ENCODE peak calls at places on chromosomes 1 and 21, in five cellular contexts. E is fibroblast of lung, S is NT2/D1, V is GM23248, C is epithelial cell of esophagus. L is an unnamed sample.

GRCh38 chr1:208652300-208653160 is 408.3 kb upstream of the PLXNA2 start:
- DNase-seq in E (peak), S (peak), V (peak), C (peak), L (no peak)

GRCh38 chr1:54275349-54275748 is 75.4 kb downstream of the MRPL37 start:
- DNase-seq in E (peak), S (no peak), V (peak), C (peak), L (peak)

GRCh38 chr1:226823643-226824042 is 46.8 kb upstream of the PSEN2 start:
- DNase-seq in E (no peak), S (no peak), V (no peak), C (no peak), L (no peak)

GRCh38 chr1:187264995-187265602 is 436.4 kb downstream of the PLA2G4A start:
- DNase-seq in E (peak), S (peak), V (peak), C (peak), L (peak)

GRCh38 chr1:21280011-21280471 is 10.2 kb downstream of the ECE1 start:
- DNase-seq in E (no peak), S (no peak), V (peak), C (no peak), L (peak)

GRCh38 chr1:173616859-173617258 is 14.0 kb upstream of the SLC9C2 start:
- DNase-seq in E (no peak), S (no peak), V (no peak), C (no peak), L (no peak)

GRCh38 chr1:59972216-59972924 is 45.8 kb upstream of the CYP2J2 start:
- DNase-seq in E (peak), S (no peak), V (peak), C (no peak), L (no peak)

GRCh38 chr1:233182587-233182986 is 112.9 kb downstream of the PCNX2 start:
- DNase-seq in E (no peak), S (no peak), V (no peak), C (no peak), L (no peak)

GRCh38 chr1:152386940-152387339 is 27.1 kb downstream of the CRNN start:
- DNase-seq in E (peak), S (no peak), V (peak), C (peak), L (no peak)

GRCh38 chr1:116415699-116416533 is 42.9 kb downstream of the ATP1A1 start:
- DNase-seq in E (no peak), S (peak), V (peak), C (no peak), L (no peak)

GRCh38 chr1:59232209-59232608 is 64.7 kb upstream of the FGGY start:
- DNase-seq in E (peak), S (no peak), V (no peak), C (peak), L (no peak)

GRCh38 chr1:29527314-29528004 is 291.1 kb downstream of the PTPRU start:
- DNase-seq in E (no peak), S (no peak), V (no peak), C (no peak), L (no peak)

GRCh38 chr1:33512612-33513011 is 40.2 kb downstream of the ZSCAN20 start:
- DNase-seq in E (no peak), S (no peak), V (no peak), C (no peak), L (no peak)

GRCh38 chr1:218967836-218968235 is 205.8 kb upstream of the LYPLAL1 start:
- DNase-seq in E (peak), S (no peak), V (no peak), C (peak), L (no peak)

GRCh38 chr1:78225153-78225552 is 179.4 kb downstream of the GIPC2 start:
- DNase-seq in E (no peak), S (no peak), V (no peak), C (peak), L (no peak)

GRCh38 chr1:65881070-65881594 is 88.4 kb downstream of the PDE4B start:
- DNase-seq in E (peak), S (no peak), V (peak), C (no peak), L (no peak)

GRCh38 chr1:160538985-160539651 is 16.1 kb upstream of the SLAMF6 start:
- DNase-seq in E (no peak), S (no peak), V (no peak), C (peak), L (no peak)

GRCh38 chr1:108719654-108720435 is 7.1 kb downstream of the FNDC7 start:
- DNase-seq in E (peak), S (no peak), V (peak), C (peak), L (peak)

GRCh38 chr1:185656663-185657062 is 77.5 kb upstream of the HMCN1 start:
- DNase-seq in E (no peak), S (no peak), V (no peak), C (no peak), L (no peak)

GRCh38 chr1:113199718-113200455 is 126.9 kb downstream of the LRIG2 start:
- DNase-seq in E (no peak), S (no peak), V (no peak), C (peak), L (no peak)

GRCh38 chr1:48853006-48853405 is 76.3 kb upstream of the BEND5 start:
- DNase-seq in E (peak), S (no peak), V (peak), C (peak), L (no peak)

GRCh38 chr1:183025782-183026774 is 2.9 kb downstream of the LAMC1 start:
- DNase-seq in E (peak), S (no peak), V (peak), C (peak), L (no peak)

GRCh38 chr21:37006521-37007291 is at the start of gene RIPPLY3:
- DNase-seq in E (peak), S (no peak), V (peak), C (peak), L (no peak)

GRCh38 chr1:15337656-15338402 is 71.9 kb upstream of the EFHD2 start:
- DNase-seq in E (peak), S (no peak), V (peak), C (peak), L (peak)
- H3K4me3 ChIP-seq in E (no peak), S (no peak), V (peak), C (no peak), L (no peak)

GRCh38 chr21:42777064-42777756 is 102.1 kb downstream of the WDR4 start:
- DNase-seq in E (no peak), S (no peak), V (no peak), C (no peak), L (no peak)

GRCh38 chr21:42777757-42778344 is 101.5 kb downstream of the WDR4 start:
- DNase-seq in E (no peak), S (no peak), V (no peak), C (no peak), L (no peak)

GRCh38 chr21:42771503-42771805 is 107.9 kb downstream of the WDR4 start:
- DNase-seq in E (no peak), S (no peak), V (no peak), C (no peak), L (no peak)

GRCh38 chr21:42775891-42776290 is 103.4 kb downstream of the WDR4 start:
- DNase-seq in E (no peak), S (no peak), V (no peak), C (no peak), L (no peak)

GRCh38 chr21:42775123-42775522 is 104.2 kb downstream of the WDR4 start:
- DNase-seq in E (no peak), S (no peak), V (no peak), C (no peak), L (no peak)
- H3K4me3 ChIP-seq in E (no peak), S (no peak), V (no peak), C (no peak), L (no peak)

GRCh38 chr1:89692601-89693503 is 59.9 kb downstream of the LRRC8C start:
- DNase-seq in E (peak), S (no peak), V (peak), C (no peak), L (peak)
- H3K4me3 ChIP-seq in E (no peak), S (no peak), V (no peak), C (no peak), L (no peak)

DNA sequence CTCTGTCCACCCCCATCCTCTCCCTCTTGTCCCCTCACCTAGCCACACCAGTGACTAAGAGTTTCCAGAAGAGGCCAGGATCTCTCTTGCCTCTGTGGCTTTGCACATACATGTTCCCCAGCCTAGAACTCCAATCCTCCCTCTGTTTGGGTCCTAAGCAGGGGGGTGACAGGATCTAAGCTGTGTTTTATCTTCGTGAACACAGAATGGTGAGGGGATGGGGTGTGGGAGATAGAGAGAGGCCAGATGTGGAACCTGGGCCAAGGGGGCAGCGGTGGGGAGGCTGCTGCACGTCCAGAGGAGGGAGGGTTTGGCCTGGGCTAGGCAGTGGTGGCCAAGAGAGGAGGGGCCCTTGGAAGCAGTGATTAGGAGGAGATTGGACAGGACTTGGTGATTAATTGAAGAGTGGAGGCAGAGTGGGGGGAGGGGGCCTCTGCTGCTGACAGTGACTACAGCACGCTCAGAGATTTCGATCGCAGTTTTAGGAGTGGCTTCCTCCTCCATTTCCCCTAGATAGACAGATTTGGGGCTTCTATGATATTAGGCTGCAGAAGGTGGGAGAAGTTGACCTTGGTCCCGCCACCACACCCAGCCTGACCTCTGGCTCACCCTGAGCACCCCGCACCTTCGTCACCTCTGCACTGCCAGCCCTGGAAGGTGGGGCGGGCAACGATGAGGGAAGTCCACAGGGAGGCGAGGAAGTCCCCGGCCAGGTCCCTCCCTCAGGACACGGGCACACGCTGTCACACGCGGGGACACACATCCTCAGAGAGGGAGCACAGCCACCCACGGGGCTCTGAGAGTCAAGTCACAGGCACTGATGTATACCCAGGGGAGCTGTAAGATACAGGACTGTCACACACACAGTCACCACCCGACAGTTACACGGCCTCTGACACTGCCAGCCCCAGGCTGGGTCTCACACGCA is 17.3 kb upstream of the ADGRB2 start:
- DNase-seq in E (peak), S (no peak), V (no peak), C (no peak), L (no peak)
- H3K4me3 ChIP-seq in E (no peak), S (no peak), V (no peak), C (no peak), L (no peak)

GRCh38 chr1:110673197-110673701 is 1.5 kb downstream of the KCNA3 start:
- DNase-seq in E (no peak), S (no peak), V (no peak), C (no peak), L (peak)

GRCh38 chr1:110672753-110673108 is 2.0 kb downstream of the KCNA3 start:
- DNase-seq in E (no peak), S (no peak), V (no peak), C (no peak), L (no peak)

GRCh38 chr1:110674337-110675059 is at the start of gene KCNA3:
- DNase-seq in E (no peak), S (peak), V (peak), C (no peak), L (peak)

GRCh38 chr1:110675060-110675791 is 486 bp upstream of the KCNA3 start:
- DNase-seq in E (no peak), S (no peak), V (no peak), C (no peak), L (peak)

DNA sequence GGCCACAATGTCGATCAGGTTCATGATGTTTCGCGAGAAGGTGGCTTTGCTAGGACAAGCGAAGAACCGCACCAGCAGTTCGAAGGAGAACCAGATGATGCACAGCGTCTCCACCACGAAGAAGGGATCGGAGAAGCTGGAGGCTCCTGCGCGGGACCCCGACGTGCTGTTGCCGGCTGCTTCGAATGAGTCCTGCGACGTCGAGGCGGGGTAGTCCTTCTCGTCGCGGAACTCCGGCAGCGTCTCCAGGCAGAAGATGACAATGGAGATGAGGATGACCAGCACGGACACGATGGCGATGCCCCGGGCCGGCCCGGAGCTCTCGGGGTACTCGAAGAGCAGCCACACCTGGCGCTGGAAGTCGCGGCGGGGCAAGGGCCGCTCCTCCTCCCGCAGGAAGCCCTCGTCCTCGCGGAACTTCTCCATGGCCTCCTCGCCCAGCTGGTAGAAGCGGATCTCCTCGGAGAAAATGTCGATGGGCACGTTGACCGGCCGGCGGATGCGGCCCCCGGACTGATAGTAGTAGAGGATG is 869 bp downstream of the KCNA3 start:
- DNase-seq in E (no peak), S (no peak), V (no peak), C (no peak), L (no peak)
- H3K4me3 ChIP-seq in E (peak), S (peak), V (no peak), C (no peak), L (peak)

DNA sequence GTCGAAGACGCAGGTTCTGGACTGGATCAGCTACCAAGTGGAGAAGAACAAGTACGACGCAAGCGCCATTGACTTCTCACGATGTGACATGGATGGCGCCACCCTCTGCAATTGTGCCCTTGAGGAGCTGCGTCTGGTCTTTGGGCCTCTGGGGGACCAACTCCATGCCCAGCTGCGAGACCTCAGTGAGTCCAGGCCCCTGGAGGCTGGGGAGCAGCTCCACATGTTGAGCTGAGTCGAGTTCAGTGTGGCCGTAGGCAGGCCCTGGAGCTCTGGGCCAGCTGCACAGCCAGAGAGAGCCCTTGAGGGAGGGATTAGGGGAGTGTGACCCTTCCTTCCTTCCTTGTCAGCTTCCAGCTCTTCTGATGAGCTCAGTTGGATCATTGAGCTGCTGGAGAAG is 1.6 kb downstream of the ELF3 start:
- DNase-seq in E (no peak), S (no peak), V (no peak), C (no peak), L (no peak)
- H3K4me3 ChIP-seq in E (no peak), S (no peak), V (no peak), C (peak), L (no peak)

DNA sequence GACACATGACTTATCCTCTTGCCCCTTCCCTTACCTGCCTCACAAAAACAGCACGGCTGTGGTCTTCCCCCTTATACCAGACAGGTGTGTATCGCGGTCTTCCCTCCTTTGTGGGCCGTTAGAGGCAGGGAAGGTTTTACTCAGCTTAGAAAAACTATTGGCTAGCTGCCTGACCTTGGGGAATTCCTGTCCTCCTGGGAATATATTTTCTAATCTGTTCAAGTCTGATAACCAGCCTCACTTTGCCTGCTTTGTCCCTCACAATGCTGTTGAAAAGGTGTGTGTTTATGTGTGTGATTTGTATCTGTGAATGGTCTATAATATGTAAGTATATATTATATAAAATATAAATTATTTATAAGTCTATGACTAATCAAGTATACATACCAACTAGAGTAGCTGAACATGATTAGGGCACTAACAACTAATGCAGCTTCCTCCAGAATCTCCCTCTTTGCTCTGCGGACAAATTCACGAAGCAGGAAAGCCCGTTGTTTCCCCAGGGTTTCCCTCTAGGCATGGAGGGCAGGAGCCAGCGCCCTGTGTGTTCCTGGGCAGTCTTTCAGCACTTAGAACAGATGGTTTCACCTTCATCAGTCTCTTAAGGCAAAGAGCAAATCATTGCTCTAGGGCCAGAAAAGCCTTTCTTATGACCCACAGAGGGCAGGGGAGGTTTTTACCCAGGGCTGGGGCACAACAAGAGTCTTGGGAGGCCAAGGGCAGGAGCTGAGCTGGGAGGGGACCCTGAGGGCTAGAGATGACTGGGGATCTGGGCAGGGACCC is 25.6 kb downstream of the SLC26A9 start:
- DNase-seq in E (no peak), S (no peak), V (no peak), C (no peak), L (no peak)
- H3K4me3 ChIP-seq in E (no peak), S (no peak), V (no peak), C (no peak), L (no peak)

GRCh38 chr1:240441684-240442083 is 170.3 kb downstream of the GREM2 start:
- DNase-seq in E (no peak), S (no peak), V (no peak), C (no peak), L (no peak)
- H3K4me3 ChIP-seq in E (no peak), S (no peak), V (no peak), C (no peak), L (no peak)

L was measured in heart left ventricle.